ENCODE peak calls at places on chromosomes 12 and 14, in ten cellular contexts. R is activated CD8-positive, alpha-beta memory T cell treated with anti-CD3 and anti-CD28 coated beads, Interleukin-2, amount 10 ng/mL, durations not matched to agents 7 days and 5 days; W is stimulated activated effector memory CD8-positive, alpha-beta T cell treated with anti-CD3 and anti-CD28 coated beads, Interleukin-12 subunit alpha, Interleukin-12 subunit beta, amount 100 ng/mL, for 72 hours; B is activated CD8-positive, alpha-beta T cell treated with anti-CD3 and anti-CD28 coated beads for 36 hours; Y is left ventricle myocardium superior; K is right lobe of liver; Z is foreskin keratinocyte; I is CD8-positive, alpha-beta T cell; E is Panc1; C is heart left ventricle. U is an unnamed sample.

GRCh38 chr12:123520567-123521474 is 12.7 kb downstream of the RILPL1 start:
- ATAC-seq in R (no peak), W (no peak), B (no peak), Y (peak), K (no peak), Z (no peak), I (no peak), E (no peak), C (peak), U (no peak)

GRCh38 chr12:130788515-130788914 is 50.5 kb downstream of the STX2 start:
- ATAC-seq in R (no peak), W (no peak), B (no peak), Y (no peak), K (no peak), Z (no peak), I (no peak), E (no peak), C (no peak), U (no peak)

GRCh38 chr14:72745991-72746980 is 147.6 kb downstream of the DPF3 start:
- ATAC-seq in R (no peak), W (no peak), B (no peak), Y (peak), K (no peak), Z (peak), I (no peak), E (no peak), C (peak), U (no peak)

GRCh38 chr14:24397639-24398297 is 1.0 kb upstream of the NYNRIN start:
- ATAC-seq in R (no peak), W (no peak), B (no peak), Y (no peak), K (no peak), Z (no peak), I (no peak), E (no peak), C (no peak), U (no peak)

GRCh38 chr12:67269632-67270578 is 747 bp downstream of the CAND1 start:
- ATAC-seq in R (peak), W (peak), B (no peak), Y (peak), K (peak), Z (peak), I (no peak), E (peak), C (peak), U (peak)

GRCh38 chr14:59897757-59898383 is 22.1 kb upstream of the LRRC9 start:
- ATAC-seq in R (no peak), W (no peak), B (peak), Y (no peak), K (peak), Z (no peak), I (no peak), E (no peak), C (no peak), U (no peak)

GRCh38 chr14:104115131-104115600 is 23.2 kb upstream of the KIF26A start:
- ATAC-seq in R (no peak), W (no peak), B (no peak), Y (no peak), K (no peak), Z (no peak), I (no peak), E (no peak), C (no peak), U (no peak)

GRCh38 chr12:55743967-55744931 is 1.3 kb downstream of the GDF11 start:
- ATAC-seq in R (peak), W (no peak), B (no peak), Y (peak), K (peak), Z (peak), I (no peak), E (peak), C (peak), U (peak)

GRCh38 chr14:55942101-55942645 is 176.0 kb upstream of the PELI2 start:
- ATAC-seq in R (no peak), W (no peak), B (no peak), Y (no peak), K (no peak), Z (no peak), I (no peak), E (no peak), C (no peak), U (no peak)

GRCh38 chr14:27528328-27528727 is 930.5 kb upstream of the NOVA1 start:
- ATAC-seq in R (no peak), W (no peak), B (no peak), Y (no peak), K (peak), Z (peak), I (no peak), E (no peak), C (no peak), U (no peak)

GRCh38 chr12:12592930-12593329 is 18.7 kb upstream of the CREBL2 start:
- ATAC-seq in R (no peak), W (no peak), B (no peak), Y (no peak), K (no peak), Z (peak), I (no peak), E (no peak), C (no peak), U (no peak)

GRCh38 chr14:75022655-75023054 is 19.9 kb downstream of the EIF2B2 start:
- ATAC-seq in R (peak), W (no peak), B (peak), Y (peak), K (peak), Z (peak), I (no peak), E (peak), C (peak), U (no peak)

GRCh38 chr14:85426068-85426935 is 103.6 kb upstream of the FLRT2 start:
- ATAC-seq in R (no peak), W (no peak), B (no peak), Y (no peak), K (no peak), Z (no peak), I (no peak), E (no peak), C (no peak), U (no peak)

GRCh38 chr12:110199360-110200123 is 75.4 kb downstream of the IFT81 start:
- ATAC-seq in R (peak), W (peak), B (peak), Y (no peak), K (no peak), Z (no peak), I (no peak), E (no peak), C (no peak), U (peak)

GRCh38 chr12:81332054-81332453 is 254.2 kb downstream of the ACSS3 start:
- ATAC-seq in R (no peak), W (no peak), B (no peak), Y (no peak), K (no peak), Z (no peak), I (no peak), E (no peak), C (no peak), U (no peak)

GRCh38 chr12:114817491-114818440 is 133.8 kb upstream of the TBX3 start:
- ATAC-seq in R (no peak), W (no peak), B (no peak), Y (no peak), K (no peak), Z (no peak), I (no peak), E (no peak), C (no peak), U (no peak)

GRCh38 chr14:33946679-33947078 is 4.2 kb downstream of the EGLN3 start:
- ATAC-seq in R (no peak), W (no peak), B (no peak), Y (no peak), K (no peak), Z (no peak), I (no peak), E (no peak), C (no peak), U (no peak)

GRCh38 chr12:102503056-102503681 is 22.8 kb upstream of the IGF1 start:
- ATAC-seq in R (no peak), W (no peak), B (no peak), Y (peak), K (peak), Z (no peak), I (no peak), E (no peak), C (peak), U (no peak)

GRCh38 chr12:275784-276183 is 13.1 kb upstream of the SLC6A13 start:
- ATAC-seq in R (no peak), W (no peak), B (no peak), Y (no peak), K (no peak), Z (no peak), I (no peak), E (no peak), C (no peak), U (no peak)

GRCh38 chr12:34401659-34402227 is 379.4 kb downstream of the ALG10 start:
- ATAC-seq in R (no peak), W (no peak), B (no peak), Y (no peak), K (no peak), Z (no peak), I (no peak), E (no peak), C (no peak), U (no peak)

GRCh38 chr12:128079-128478 is 61.5 kb downstream of the IQSEC3 start:
- ATAC-seq in R (no peak), W (no peak), B (no peak), Y (peak), K (peak), Z (no peak), I (no peak), E (no peak), C (no peak), U (no peak)

GRCh38 chr14:52467515-52468266 is 84.6 kb downstream of the TXNDC16 start:
- ATAC-seq in R (peak), W (peak), B (peak), Y (no peak), K (no peak), Z (no peak), I (no peak), E (no peak), C (no peak), U (peak)

GRCh38 chr14:64696355-64696844 is 7.8 kb upstream of the PLEKHG3 start:
- ATAC-seq in R (peak), W (peak), B (no peak), Y (peak), K (no peak), Z (no peak), I (peak), E (no peak), C (peak), U (no peak)

GRCh38 chr12:103848917-103849491 is 8.0 kb upstream of the NT5DC3 start:
- ATAC-seq in R (no peak), W (no peak), B (no peak), Y (peak), K (no peak), Z (no peak), I (no peak), E (no peak), C (peak), U (no peak)

GRCh38 chr12:109679716-109680520 is 33.7 kb upstream of the FAM222A start:
- ATAC-seq in R (no peak), W (no peak), B (no peak), Y (no peak), K (no peak), Z (no peak), I (no peak), E (no peak), C (no peak), U (no peak)

U was measured in activated T-helper 17 cell treated with anti-CD3 and anti-CD28 coated beads, Interleukin-2, amount 50 U/mL, for 72 hours.